ENCODE peak calls at places on chromosomes 7 and 10, in six cellular contexts. One of them, this sample, is unnamed.

GRCh38 chr7:41918597-41918996 is 215.7 kb upstream of the INHBA start:
- DNase-seq in HepG2: no peak
- DNase-seq in HCT116: no peak
- DNase-seq in H1: no peak
- DNase-seq in endothelial cell of umbilical vein: no peak
- DNase-seq in GM12878: no peak
- DNase-seq in this sample: no peak

GRCh38 chr10:103605359-103606156 is 112.1 kb downstream of the NEURL1 start:
- DNase-seq in HepG2: peak
- DNase-seq in HCT116: peak
- DNase-seq in H1: peak
- DNase-seq in endothelial cell of umbilical vein: peak
- DNase-seq in GM12878: no peak
- DNase-seq in this sample: no peak

GRCh38 chr10:18400911-18401260 is 250.5 kb downstream of the NSUN6 start:
- DNase-seq in HepG2: no peak
- DNase-seq in HCT116: no peak
- DNase-seq in H1: peak
- DNase-seq in endothelial cell of umbilical vein: no peak
- DNase-seq in GM12878: no peak
- DNase-seq in this sample: no peak

GRCh38 chr7:81692146-81692905 is 77.5 kb downstream of the HGF start:
- DNase-seq in HepG2: no peak
- DNase-seq in HCT116: no peak
- DNase-seq in H1: no peak
- DNase-seq in endothelial cell of umbilical vein: no peak
- DNase-seq in GM12878: no peak
- DNase-seq in this sample: no peak

GRCh38 chr10:133132711-133133291 is 27.2 kb upstream of the KNDC1 start:
- DNase-seq in HepG2: no peak
- DNase-seq in HCT116: no peak
- DNase-seq in H1: no peak
- DNase-seq in endothelial cell of umbilical vein: no peak
- DNase-seq in GM12878: no peak
- DNase-seq in this sample: no peak

GRCh38 chr10:130425169-130425568 is 289.0 kb downstream of the GLRX3 start:
- DNase-seq in HepG2: no peak
- DNase-seq in HCT116: no peak
- DNase-seq in H1: no peak
- DNase-seq in endothelial cell of umbilical vein: no peak
- DNase-seq in GM12878: no peak
- DNase-seq in this sample: no peak

GRCh38 chr10:44971419-44971818 is 7.2 kb downstream of the DEPP1 start:
- DNase-seq in HepG2: no peak
- DNase-seq in HCT116: no peak
- DNase-seq in H1: no peak
- DNase-seq in endothelial cell of umbilical vein: no peak
- DNase-seq in GM12878: no peak
- DNase-seq in this sample: no peak

GRCh38 chr7:142945001-142945400 is 5.7 kb downstream of the LLCFC1 start:
- DNase-seq in HepG2: no peak
- DNase-seq in HCT116: no peak
- DNase-seq in H1: no peak
- DNase-seq in endothelial cell of umbilical vein: no peak
- DNase-seq in GM12878: no peak
- DNase-seq in this sample: no peak

GRCh38 chr10:123491692-123492415 is 174.3 kb upstream of the GPR26 start:
- DNase-seq in HepG2: no peak
- DNase-seq in HCT116: no peak
- DNase-seq in H1: no peak
- DNase-seq in endothelial cell of umbilical vein: no peak
- DNase-seq in GM12878: no peak
- DNase-seq in this sample: no peak

GRCh38 chr10:54009672-54010071 is 791.4 kb downstream of the PCDH15 start:
- DNase-seq in HepG2: no peak
- DNase-seq in HCT116: no peak
- DNase-seq in H1: no peak
- DNase-seq in endothelial cell of umbilical vein: no peak
- DNase-seq in GM12878: no peak
- DNase-seq in this sample: no peak

GRCh38 chr10:68110027-68110426 is 739 bp downstream of the MYPN start:
- DNase-seq in HepG2: no peak
- DNase-seq in HCT116: no peak
- DNase-seq in H1: no peak
- DNase-seq in endothelial cell of umbilical vein: no peak
- DNase-seq in GM12878: no peak
- DNase-seq in this sample: no peak
- H3K4me3 ChIP-seq in HepG2: no peak
- H3K4me3 ChIP-seq in HCT116: no peak
- H3K4me3 ChIP-seq in H1: no peak
- H3K4me3 ChIP-seq in endothelial cell of umbilical vein: no peak
- H3K4me3 ChIP-seq in GM12878: no peak
- H3K4me3 ChIP-seq in this sample: peak

GRCh38 chr10:70250956-70251680 is 17.9 kb upstream of the PPA1 start:
- DNase-seq in HepG2: no peak
- DNase-seq in HCT116: no peak
- DNase-seq in H1: no peak
- DNase-seq in endothelial cell of umbilical vein: no peak
- DNase-seq in GM12878: no peak
- DNase-seq in this sample: no peak
- TF ChIP-seq EZH2 in HepG2: no peak
- TF ChIP-seq EZH2 in HCT116: no peak
- TF ChIP-seq EZH2 in H1: no peak
- TF ChIP-seq EZH2 in endothelial cell of umbilical vein: no peak
- TF ChIP-seq EZH2 in GM12878: no peak
- TF ChIP-seq EZH2 in this sample: no peak

DNA sequence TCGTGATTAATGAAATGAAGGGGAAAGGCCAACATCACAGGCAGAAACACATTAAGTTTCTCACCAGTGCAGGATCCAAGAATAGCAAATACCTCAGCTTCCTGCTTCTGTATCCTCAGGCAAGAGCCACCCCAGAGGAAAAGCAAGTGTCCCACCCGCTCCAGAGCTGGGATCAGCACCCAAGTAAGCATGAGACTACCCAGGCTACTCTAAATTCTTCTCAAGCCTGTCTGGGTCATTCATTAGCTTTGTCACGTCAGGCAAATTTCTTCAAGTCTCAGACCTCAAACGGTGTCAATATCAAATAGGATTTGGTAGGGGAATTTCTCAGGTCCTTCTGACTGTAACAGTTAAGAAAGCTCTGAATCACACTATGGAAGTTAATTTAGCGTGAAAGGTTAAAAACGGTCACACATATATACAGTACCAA is 59.0 kb downstream of the GNA12 start:
- DNase-seq in HepG2: no peak
- DNase-seq in HCT116: no peak
- DNase-seq in H1: no peak
- DNase-seq in endothelial cell of umbilical vein: peak
- DNase-seq in GM12878: peak
- DNase-seq in this sample: peak
- TF ChIP-seq POLR2AphosphoS5 in HepG2: no peak
- TF ChIP-seq POLR2AphosphoS5 in HCT116: no peak
- TF ChIP-seq POLR2AphosphoS5 in H1: no peak
- TF ChIP-seq POLR2AphosphoS5 in endothelial cell of umbilical vein: no peak
- TF ChIP-seq POLR2AphosphoS5 in GM12878: no peak
- TF ChIP-seq POLR2AphosphoS5 in this sample: no peak

GRCh38 chr7:39219869-39220268 is 242.2 kb downstream of the POU6F2 start:
- DNase-seq in HepG2: no peak
- DNase-seq in HCT116: no peak
- DNase-seq in H1: no peak
- DNase-seq in endothelial cell of umbilical vein: no peak
- DNase-seq in GM12878: no peak
- DNase-seq in this sample: no peak
- H3K4me3 ChIP-seq in HepG2: no peak
- H3K4me3 ChIP-seq in HCT116: no peak
- H3K4me3 ChIP-seq in H1: no peak
- H3K4me3 ChIP-seq in endothelial cell of umbilical vein: no peak
- H3K4me3 ChIP-seq in GM12878: no peak
- H3K4me3 ChIP-seq in this sample: no peak

GRCh38 chr7:140231779-140232491 is 55.2 kb upstream of the KDM7A start:
- DNase-seq in HepG2: no peak
- DNase-seq in HCT116: no peak
- DNase-seq in H1: peak
- DNase-seq in endothelial cell of umbilical vein: no peak
- DNase-seq in GM12878: no peak
- DNase-seq in this sample: no peak

GRCh38 chr7:140229101-140229525 is 52.3 kb upstream of the KDM7A start:
- DNase-seq in HepG2: peak
- DNase-seq in HCT116: no peak
- DNase-seq in H1: no peak
- DNase-seq in endothelial cell of umbilical vein: no peak
- DNase-seq in GM12878: no peak
- DNase-seq in this sample: no peak

GRCh38 chr7:140230862-140231778 is 54.3 kb upstream of the KDM7A start:
- DNase-seq in HepG2: peak
- DNase-seq in HCT116: peak
- DNase-seq in H1: peak
- DNase-seq in endothelial cell of umbilical vein: peak
- DNase-seq in GM12878: no peak
- DNase-seq in this sample: no peak

GRCh38 chr7:140230517-140230861 is 53.7 kb upstream of the KDM7A start:
- DNase-seq in HepG2: peak
- DNase-seq in HCT116: no peak
- DNase-seq in H1: no peak
- DNase-seq in endothelial cell of umbilical vein: no peak
- DNase-seq in GM12878: no peak
- DNase-seq in this sample: no peak

GRCh38 chr7:140229591-140230516 is 53.1 kb upstream of the KDM7A start:
- DNase-seq in HepG2: peak
- DNase-seq in HCT116: no peak
- DNase-seq in H1: peak
- DNase-seq in endothelial cell of umbilical vein: no peak
- DNase-seq in GM12878: no peak
- DNase-seq in this sample: no peak
- TF ChIP-seq EZH2 in HepG2: no peak
- TF ChIP-seq EZH2 in HCT116: no peak
- TF ChIP-seq EZH2 in H1: peak
- TF ChIP-seq EZH2 in endothelial cell of umbilical vein: no peak
- TF ChIP-seq EZH2 in GM12878: no peak
- TF ChIP-seq EZH2 in this sample: no peak

This sample was measured in SK-N-MC.